ENCODE peak calls at places on chromosomes 6 and 20, in eight cellular contexts. H is A549, F is fibroblast of lung, N is adipocyte, S is IMR-90, V is mammary epithelial cell, P is uterus, M is A673. K is an unnamed sample. For H3K4me1, the result is how much of the 10 kb centered on the place peaks cover.

GRCh38 chr6:89260832-89261231 is 43.7 kb upstream of the GABRR1 start:
- DNase-seq in H (no peak), F (no peak), N (peak), S (no peak), V (no peak), P (no peak), M (peak), K (no peak)

GRCh38 chr6:23111984-23112383 is 542.6 kb downstream of the HDGFL1 start:
- DNase-seq in H (no peak), F (peak), N (peak), S (peak), V (no peak), P (no peak), M (no peak), K (no peak)

GRCh38 chr6:56706981-56707726 is 64.5 kb upstream of the DST start:
- DNase-seq in H (no peak), F (no peak), N (no peak), S (no peak), V (no peak), P (no peak), M (no peak), K (no peak)

GRCh38 chr6:149293244-149293643 is 24.3 kb upstream of the TAB2 start:
- DNase-seq in H (no peak), F (no peak), N (no peak), S (no peak), V (peak), P (no peak), M (no peak), K (no peak)

GRCh38 chr6:145904878-145905277 is 59.3 kb downstream of the SHPRH start:
- DNase-seq in H (no peak), F (no peak), N (no peak), S (no peak), V (no peak), P (no peak), M (no peak), K (no peak)

GRCh38 chr6:46993846-46994245 is 48.3 kb downstream of the ADGRF1 start:
- DNase-seq in H (peak), F (peak), N (peak), S (peak), V (peak), P (no peak), M (no peak), K (no peak)

GRCh38 chr6:152293404-152293803 is 343.8 kb downstream of the SYNE1 start:
- DNase-seq in H (no peak), F (no peak), N (no peak), S (no peak), V (no peak), P (no peak), M (no peak), K (no peak)

GRCh38 chr20:60589624-60590023 is 631.4 kb downstream of the CDH26 start:
- DNase-seq in H (no peak), F (peak), N (no peak), S (peak), V (peak), P (no peak), M (peak), K (peak)

GRCh38 chr6:124441430-124441829 is 520.8 kb upstream of the RNF217 start:
- DNase-seq in H (no peak), F (no peak), N (no peak), S (no peak), V (no peak), P (no peak), M (no peak), K (no peak)

GRCh38 chr6:124870611-124871201 is 91.5 kb upstream of the RNF217 start:
- DNase-seq in H (peak), F (peak), N (peak), S (peak), V (peak), P (no peak), M (peak), K (no peak)

GRCh38 chr20:35515949-35516645 is 13.4 kb downstream of the C20orf173 start:
- DNase-seq in H (peak), F (peak), N (peak), S (peak), V (peak), P (no peak), M (no peak), K (no peak)

GRCh38 chr6:165204807-165205545 is 104.4 kb downstream of the C6orf118 start:
- DNase-seq in H (no peak), F (no peak), N (no peak), S (no peak), V (no peak), P (no peak), M (no peak), K (no peak)

GRCh38 chr6:38673397-38674165 is 29.4 kb downstream of the GLO1 start:
- DNase-seq in H (no peak), F (no peak), N (no peak), S (no peak), V (no peak), P (no peak), M (peak), K (peak)

GRCh38 chr6:107716688-107717089 is 107.4 kb downstream of the SCML4 start:
- DNase-seq in H (peak), F (peak), N (no peak), S (peak), V (no peak), P (no peak), M (peak), K (peak)

GRCh38 chr6:2114100-2114499 is 131.3 kb downstream of the GMDS start:
- DNase-seq in H (no peak), F (no peak), N (no peak), S (no peak), V (no peak), P (no peak), M (no peak), K (no peak)

GRCh38 chr6:108796875-108797274 is 51.3 kb upstream of the ARMC2 start:
- DNase-seq in H (no peak), F (no peak), N (no peak), S (peak), V (no peak), P (no peak), M (no peak), K (no peak)

GRCh38 chr6:125611573-125612399 is 137.6 kb upstream of the HEY2 start:
- DNase-seq in H (no peak), F (peak), N (peak), S (no peak), V (no peak), P (no peak), M (no peak), K (peak)

GRCh38 chr6:106194949-106195919 is 109.1 kb downstream of the PRDM1 start:
- DNase-seq in H (no peak), F (peak), N (peak), S (peak), V (peak), P (no peak), M (peak), K (no peak)

GRCh38 chr6:126199482-126199881 is 140.4 kb upstream of the CENPW start:
- DNase-seq in H (no peak), F (no peak), N (no peak), S (no peak), V (no peak), P (no peak), M (no peak), K (no peak)

GRCh38 chr20:25750765-25751696 is 54.4 kb upstream of the ZNF337 start:
- DNase-seq in H (peak), F (peak), N (peak), S (peak), V (peak), P (peak), M (peak), K (peak)

GRCh38 chr6:165439928-165440554 is 130.6 kb upstream of the C6orf118 start:
- DNase-seq in H (peak), F (peak), N (peak), S (peak), V (peak), P (no peak), M (peak), K (no peak)

GRCh38 chr6:40715501-40716403 is 128.6 kb upstream of the LRFN2 start:
- DNase-seq in H (no peak), F (no peak), N (no peak), S (no peak), V (no peak), P (no peak), M (no peak), K (peak)

GRCh38 chr6:142372348-142372747 is 70.5 kb downstream of the ADGRG6 start:
- DNase-seq in H (peak), F (peak), N (no peak), S (peak), V (peak), P (no peak), M (no peak), K (peak)

GRCh38 chr6:73728548-73729205 is 32.7 kb downstream of the CD109 start:
- DNase-seq in H (no peak), F (no peak), N (no peak), S (no peak), V (no peak), P (no peak), M (no peak), K (no peak)

GRCh38 chr6:2641044-2641673 is 109.6 kb downstream of the MYLK4 start:
- DNase-seq in H (no peak), F (no peak), N (no peak), S (no peak), V (no peak), P (no peak), M (no peak), K (no peak)

GRCh38 chr20:56343861-56344381 is 14.9 kb upstream of the FAM210B start:
- DNase-seq in H (peak), F (peak), N (peak), S (peak), V (peak), P (peak), M (peak), K (peak)

GRCh38 chr20:14820771-14821170 is 483.4 kb upstream of the FLRT3 start:
- DNase-seq in H (peak), F (no peak), N (peak), S (no peak), V (peak), P (no peak), M (no peak), K (no peak)

GRCh38 chr20:25284131-25284601 is 36.3 kb downstream of the PYGB start:
- DNase-seq in H (no peak), F (no peak), N (no peak), S (no peak), V (no peak), P (peak), M (no peak), K (no peak)

GRCh38 chr6:15499125-15499524 is 163.7 kb downstream of the DTNBP1 start:
- DNase-seq in H (no peak), F (no peak), N (no peak), S (no peak), V (no peak), P (no peak), M (no peak), K (no peak)

GRCh38 chr6:54981276-54981609 is 134.7 kb downstream of the FAM83B start:
- DNase-seq in H (no peak), F (no peak), N (no peak), S (no peak), V (no peak), P (no peak), M (no peak), K (no peak)

GRCh38 chr6:35265523-35265922 is 6.0 kb downstream of the ZNF76 start:
- DNase-seq in H (no peak), F (no peak), N (no peak), S (no peak), V (no peak), P (no peak), M (no peak), K (no peak)

GRCh38 chr6:138443979-138444378 is 40.0 kb downstream of the HEBP2 start:
- DNase-seq in H (no peak), F (no peak), N (no peak), S (no peak), V (peak), P (no peak), M (peak), K (no peak)

GRCh38 chr20:37741055-37741454 is 47.2 kb downstream of the CTNNBL1 start:
- DNase-seq in H (peak), F (peak), N (peak), S (peak), V (peak), P (no peak), M (no peak), K (no peak)
- H3K4me1 ChIP-seq in H (under half), F (under half), N (under half), S (under half), V (under half), P (under half), M (under half), K (under half)

DNA sequence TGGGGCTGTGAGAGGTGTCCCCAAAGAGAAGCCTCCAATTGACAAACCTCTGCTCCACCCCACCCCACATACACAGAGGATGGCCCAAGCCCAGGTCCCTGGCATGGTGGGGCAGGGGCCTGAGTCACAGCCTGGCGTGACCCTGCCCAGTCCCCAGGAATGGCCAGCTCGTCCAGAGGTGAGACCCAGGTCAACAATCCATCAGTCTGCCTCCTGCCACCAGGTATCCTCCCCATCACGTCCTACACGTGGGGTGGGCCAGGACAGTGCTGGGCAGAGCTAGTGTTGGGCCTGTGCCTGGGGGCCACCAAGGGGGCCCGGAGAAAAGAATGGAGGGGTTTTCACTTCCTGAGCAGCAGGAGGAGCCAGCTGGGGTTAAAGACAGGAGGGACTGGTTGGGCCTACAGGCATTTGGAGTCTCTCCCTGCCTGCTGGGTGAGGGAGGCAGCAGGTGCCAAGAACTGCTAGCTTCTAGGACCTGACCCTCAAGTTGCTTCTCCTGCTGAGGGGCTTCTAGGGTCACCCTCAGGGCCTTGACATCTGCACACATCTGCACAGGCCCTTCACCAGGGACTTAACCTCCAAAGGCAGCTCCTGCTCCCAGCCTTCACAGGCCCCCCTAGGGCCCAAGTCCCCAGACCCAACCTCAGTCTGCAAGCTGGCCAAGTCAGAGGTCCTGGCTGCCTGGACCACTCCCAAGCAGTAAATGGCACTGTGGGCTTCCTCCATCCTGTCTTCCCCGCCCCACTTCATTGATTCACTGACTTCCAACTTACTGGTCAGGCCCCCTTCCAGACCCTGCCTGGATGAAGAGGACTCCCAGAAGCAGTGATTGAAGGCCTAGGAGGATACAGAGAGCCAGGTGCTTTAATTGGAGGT is 51.9 kb downstream of the MRPL14 start:
- DNase-seq in H (no peak), F (no peak), N (no peak), S (no peak), V (no peak), P (no peak), M (no peak), K (no peak)
- H3K4me3 ChIP-seq in H (no peak), F (no peak), N (no peak), S (no peak), V (no peak), P (no peak), M (no peak), K (no peak)

DNA sequence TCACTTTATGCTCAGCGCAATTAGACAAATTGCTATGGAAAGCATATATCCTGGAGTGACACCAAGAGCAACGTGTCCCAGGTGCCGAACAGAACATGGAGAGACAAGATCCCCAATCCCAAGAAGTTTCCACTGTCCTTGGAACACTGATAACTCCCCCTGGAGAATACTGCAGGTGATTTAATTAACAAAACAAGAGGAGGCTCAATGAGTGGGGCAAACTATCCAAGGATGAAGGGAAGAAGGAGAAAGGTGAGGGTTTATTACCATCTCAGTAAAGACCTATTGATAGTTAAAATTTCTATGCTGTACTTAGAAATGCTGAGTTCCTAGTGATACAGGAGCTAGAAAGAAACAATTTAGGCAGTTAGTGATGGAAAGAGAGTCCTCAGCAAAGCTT is 35.7 kb downstream of the EDN1 start:
- DNase-seq in H (no peak), F (no peak), N (no peak), S (no peak), V (no peak), P (no peak), M (no peak), K (no peak)
- H3K4me1 ChIP-seq in H (half or more), F (under half), N (under half), S (under half), V (under half), P (under half), M (under half), K (under half)

GRCh38 chr6:33779305-33779704 is 9.6 kb downstream of the LEMD2 start:
- DNase-seq in H (no peak), F (no peak), N (no peak), S (no peak), V (no peak), P (no peak), M (no peak), K (peak)

GRCh38 chr6:33778475-33779121 is 10.3 kb downstream of the LEMD2 start:
- DNase-seq in H (no peak), F (no peak), N (no peak), S (no peak), V (no peak), P (no peak), M (no peak), K (peak)

GRCh38 chr6:33781105-33781975 is 7.6 kb downstream of the LEMD2 start:
- DNase-seq in H (peak), F (peak), N (peak), S (no peak), V (peak), P (no peak), M (no peak), K (peak)

GRCh38 chr6:33777716-33778474 is 11.0 kb downstream of the LEMD2 start:
- DNase-seq in H (no peak), F (no peak), N (no peak), S (no peak), V (no peak), P (no peak), M (no peak), K (no peak)

GRCh38 chr6:33779895-33780294 is 9.0 kb downstream of the LEMD2 start:
- DNase-seq in H (no peak), F (no peak), N (no peak), S (no peak), V (no peak), P (no peak), M (no peak), K (no peak)
- H3K4me3 ChIP-seq in H (no peak), F (no peak), N (no peak), S (no peak), V (no peak), P (no peak), M (no peak), K (no peak)

K was measured in endodermal cell.